ENCODE peak calls at places on chromosomes 11 and 22, in four cellular contexts. U is neuronal stem cell, J is H9, B is H1. L is an unnamed sample.
A peak's percentile ranks its signal among the peaks of the same experiment; 100 is the strongest.

GRCh38 chr11:45085657-45086501 is 60.6 kb upstream of the PRDM11 start:
- DNase-seq in U (no peak), J (peak; percentile 54), B (no peak), L (no peak)

GRCh38 chr11:35165416-35166368 is 26.7 kb downstream of the CD44 start:
- DNase-seq in U (no peak), J (no peak), B (no peak), L (peak; percentile 86)

GRCh38 chr11:295351-296205 is 3.7 kb downstream of the IFITM5 start:
- DNase-seq in U (no peak), J (no peak), B (no peak), L (no peak)

GRCh38 chr11:86519064-86519911 is 144.6 kb downstream of the CCDC81 start:
- DNase-seq in U (no peak), J (no peak), B (no peak), L (peak; percentile 82)

GRCh38 chr11:44795803-44796535 is 69.2 kb downstream of the TSPAN18 start:
- DNase-seq in U (no peak), J (no peak), B (no peak), L (no peak)

GRCh38 chr22:39622881-39623367 is 52.4 kb downstream of the CACNA1I start:
- DNase-seq in U (peak; percentile 45), J (peak; percentile 86), B (peak; percentile 59), L (no peak)

GRCh38 chr22:27715078-27715477 is 86.5 kb downstream of the MN1 start:
- DNase-seq in U (peak; percentile 23), J (no peak), B (no peak), L (no peak)

GRCh38 chr11:70720291-70720690 is 322.0 kb downstream of the CTTN start:
- DNase-seq in U (no peak), J (no peak), B (no peak), L (no peak)

GRCh38 chr11:114569781-114570180 is 10.1 kb upstream of the NXPE1 start:
- DNase-seq in U (no peak), J (no peak), B (no peak), L (no peak)

GRCh38 chr22:44729391-44730012 is 22.9 kb upstream of the ARHGAP8 start:
- DNase-seq in U (no peak), J (no peak), B (no peak), L (peak; percentile 57)

GRCh38 chr22:39931271-39931670 is 28.9 kb upstream of the TMA7B start:
- DNase-seq in U (no peak), J (no peak), B (no peak), L (no peak)

GRCh38 chr22:30920407-30920806 is 48.2 kb downstream of the MORC2 start:
- DNase-seq in U (peak; percentile 75), J (peak; percentile 75), B (peak; percentile 43), L (peak; percentile 55)

GRCh38 chr11:128232588-128232987 is 354.8 kb downstream of the ETS1 start:
- DNase-seq in U (no peak), J (no peak), B (no peak), L (no peak)

GRCh38 chr11:111298466-111299110 is at the start of gene POU2AF3:
- DNase-seq in U (no peak), J (peak; percentile 43), B (no peak), L (no peak)

GRCh38 chr11:61254403-61255025 is 13.5 kb downstream of the PGA5 start:
- DNase-seq in U (peak; percentile 48), J (peak; percentile 86), B (peak; percentile 38), L (peak; percentile 61)

GRCh38 chr11:100574894-100575769 is 112.0 kb upstream of the ARHGAP42 start:
- DNase-seq in U (no peak), J (no peak), B (no peak), L (peak; percentile 55)

GRCh38 chr22:29268511-29269229 is 602 bp downstream of the EWSR1 start:
- DNase-seq in U (peak; percentile 69), J (no peak), B (no peak), L (peak; percentile 72)

GRCh38 chr22:33382427-33382826 is 324.2 kb upstream of the SYN3 start:
- DNase-seq in U (no peak), J (no peak), B (no peak), L (no peak)

GRCh38 chr11:80855975-80856524 is 1415.2 kb upstream of the TENM4 start:
- DNase-seq in U (no peak), J (no peak), B (no peak), L (peak; percentile 40)

GRCh38 chr11:114162719-114163123 is 103.2 kb downstream of the ZBTB16 start:
- DNase-seq in U (no peak), J (no peak), B (no peak), L (peak; percentile 99)

GRCh38 chr11:76947190-76947589 is 86.5 kb downstream of the ACER3 start:
- DNase-seq in U (no peak), J (no peak), B (no peak), L (no peak)
- H2BK15ac ChIP-seq in U (no peak overlapping the region), J (no peak overlapping the region), B (no peak overlapping the region), L (no peak overlapping the region)

DNA sequence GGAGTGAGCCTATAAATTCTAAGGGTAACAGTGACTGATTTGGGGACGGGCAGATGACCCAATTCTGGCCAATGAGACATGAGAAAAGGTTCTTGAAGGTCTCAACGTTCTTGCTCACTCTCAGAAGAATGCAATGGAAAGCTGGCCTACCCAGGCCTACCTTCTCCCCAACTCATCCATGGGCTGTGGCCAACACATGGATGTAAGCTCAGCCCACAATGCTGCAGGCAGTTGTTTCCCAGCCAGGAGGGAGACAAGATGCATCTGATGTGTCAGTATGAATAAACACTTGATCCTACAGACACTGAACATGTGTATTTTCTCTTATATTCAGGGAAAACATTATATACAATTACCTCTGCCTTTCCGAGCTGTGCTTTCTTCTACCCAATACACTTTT is 24.4 kb downstream of the PI4KA start:
- DNase-seq in U (no peak), J (no peak), B (no peak), L (no peak)
- H3K9ac ChIP-seq in U (no peak overlapping the region), J (no peak overlapping the region), B (no peak overlapping the region), L (no peak overlapping the region)

GRCh38 chr11:73223998-73224730 is 6.1 kb downstream of the P2RY2 start:
- DNase-seq in U (no peak), J (peak; percentile 23), B (no peak), L (no peak)
- H2BK12ac ChIP-seq in U (no peak overlapping the region), J (no peak overlapping the region), B (peak overlapping the region; percentile 13), L (no peak overlapping the region)

GRCh38 chr11:118915396-118915795 is 10.3 kb downstream of the BCL9L start:
- DNase-seq in U (no peak), J (no peak), B (no peak), L (no peak)
- H2BK15ac ChIP-seq in U (peak overlapping the region; percentile 18), J (no peak overlapping the region), B (peak overlapping the region; percentile 75), L (no peak overlapping the region)

DNA sequence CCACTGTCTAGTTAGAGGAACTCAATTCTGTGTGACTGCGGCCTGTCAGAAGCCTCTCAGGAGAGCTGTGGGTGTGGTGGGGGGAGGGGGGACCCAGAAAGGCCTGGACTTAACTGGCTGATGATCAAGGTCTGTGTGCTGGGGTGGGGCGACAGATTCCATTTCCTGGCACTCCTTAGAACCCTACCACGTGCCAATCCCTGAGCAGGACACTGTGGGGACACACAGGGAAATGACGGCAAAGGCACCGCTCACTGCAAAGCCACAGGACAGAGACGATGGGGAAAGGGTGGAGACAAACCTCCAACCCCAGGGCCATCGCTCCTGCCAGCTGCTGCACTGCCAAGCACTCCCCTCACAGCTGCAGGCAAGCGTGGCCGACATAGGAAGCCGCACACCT is 58.4 kb upstream of the BID start:
- DNase-seq in U (no peak), J (no peak), B (no peak), L (no peak)
- H3K9ac ChIP-seq in U (no peak overlapping the region), J (no peak overlapping the region), B (no peak overlapping the region), L (peak overlapping the region; percentile 79)

GRCh38 chr11:117271208-117271607 is 19.9 kb upstream of the BACE1-AS start:
- DNase-seq in U (no peak), J (no peak), B (no peak), L (no peak)
- H2BK12ac ChIP-seq in U (no peak overlapping the region), J (no peak overlapping the region), B (no peak overlapping the region), L (no peak overlapping the region)

GRCh38 chr22:42678894-42679293 is 29.7 kb upstream of the CYB5R3 start:
- DNase-seq in U (no peak), J (no peak), B (no peak), L (no peak)

GRCh38 chr22:42683599-42684283 is 34.5 kb upstream of the CYB5R3 start:
- DNase-seq in U (no peak), J (no peak), B (no peak), L (no peak)

GRCh38 chr22:42680648-42681047 is 31.5 kb upstream of the CYB5R3 start:
- DNase-seq in U (no peak), J (no peak), B (no peak), L (peak; percentile 97)

GRCh38 chr22:42684462-42685195 is 35.4 kb upstream of the CYB5R3 start:
- DNase-seq in U (no peak), J (no peak), B (no peak), L (no peak)

GRCh38 chr22:42682113-42682851 is 33.1 kb upstream of the CYB5R3 start:
- DNase-seq in U (no peak), J (no peak), B (no peak), L (no peak)
- H2BK15ac ChIP-seq in U (no peak overlapping the region), J (no peak overlapping the region), B (no peak overlapping the region), L (no peak overlapping the region)

GRCh38 chr11:68256331-68256741 is 15.4 kb downstream of the C11orf24 start:
- DNase-seq in U (no peak), J (no peak), B (no peak), L (peak; percentile 57)
- H3K9ac ChIP-seq in U (peak overlapping the region; percentile 30), J (no peak overlapping the region), B (no peak overlapping the region), L (peak overlapping the region; percentile 56)

GRCh38 chr11:2891291-2891690 is 5.7 kb upstream of the CDKN1C start:
- DNase-seq in U (no peak), J (no peak), B (no peak), L (no peak)

GRCh38 chr11:2893935-2894334 is 8.4 kb upstream of the CDKN1C start:
- DNase-seq in U (no peak), J (no peak), B (no peak), L (no peak)

GRCh38 chr11:2893021-2893528 is 7.5 kb upstream of the CDKN1C start:
- DNase-seq in U (no peak), J (no peak), B (no peak), L (no peak)

GRCh38 chr11:2891901-2892214 is 6.3 kb upstream of the CDKN1C start:
- DNase-seq in U (no peak), J (no peak), B (no peak), L (no peak)

GRCh38 chr11:2892215-2893020 is 6.8 kb upstream of the CDKN1C start:
- DNase-seq in U (peak; percentile 73), J (peak; percentile 88), B (peak; percentile 59), L (peak; percentile 53)
- H2BK12ac ChIP-seq in U (peak overlapping the region; percentile 99), J (no peak overlapping the region), B (peak overlapping the region; percentile 97), L (peak overlapping the region; percentile 92)